ENCODE peak calls at places on chromosomes 2 and 18, in four cellular contexts. One of them, this sample, is unnamed.

GRCh38 chr2:168085801-168086361 is 161.5 kb downstream of the STK39 start:
- DNase-seq in cardiac muscle cell: no peak
- DNase-seq in fibroblast of lung: no peak
- DNase-seq in A549: no peak
- DNase-seq in this sample: no peak

GRCh38 chr2:109256921-109257320 is 127.9 kb downstream of the SH3RF3 start:
- DNase-seq in cardiac muscle cell: no peak
- DNase-seq in fibroblast of lung: peak
- DNase-seq in A549: no peak
- DNase-seq in this sample: peak

GRCh38 chr18:28079883-28080282 is 97.0 kb downstream of the CDH2 start:
- DNase-seq in cardiac muscle cell: no peak
- DNase-seq in fibroblast of lung: no peak
- DNase-seq in A549: no peak
- DNase-seq in this sample: no peak

GRCh38 chr18:25299426-25299825 is 52.5 kb downstream of the ZNF521 start:
- DNase-seq in cardiac muscle cell: no peak
- DNase-seq in fibroblast of lung: peak
- DNase-seq in A549: no peak
- DNase-seq in this sample: peak

GRCh38 chr18:30245756-30246515 is 796.6 kb downstream of the DSC3 start:
- DNase-seq in cardiac muscle cell: no peak
- DNase-seq in fibroblast of lung: no peak
- DNase-seq in A549: no peak
- DNase-seq in this sample: no peak

GRCh38 chr2:186780701-186781316 is 68.2 kb downstream of the ZSWIM2 start:
- DNase-seq in cardiac muscle cell: peak
- DNase-seq in fibroblast of lung: peak
- DNase-seq in A549: peak
- DNase-seq in this sample: peak

GRCh38 chr2:173050684-173051083 is 25.0 kb upstream of the MAP3K20 start:
- DNase-seq in cardiac muscle cell: no peak
- DNase-seq in fibroblast of lung: no peak
- DNase-seq in A549: no peak
- DNase-seq in this sample: no peak

GRCh38 chr18:34121157-34121807 is 103.4 kb downstream of the NOL4 start:
- DNase-seq in cardiac muscle cell: no peak
- DNase-seq in fibroblast of lung: peak
- DNase-seq in A549: no peak
- DNase-seq in this sample: peak

GRCh38 chr2:239561448-239562001 is 160.7 kb upstream of the HDAC4 start:
- DNase-seq in cardiac muscle cell: no peak
- DNase-seq in fibroblast of lung: peak
- DNase-seq in A549: no peak
- DNase-seq in this sample: no peak

DNA sequence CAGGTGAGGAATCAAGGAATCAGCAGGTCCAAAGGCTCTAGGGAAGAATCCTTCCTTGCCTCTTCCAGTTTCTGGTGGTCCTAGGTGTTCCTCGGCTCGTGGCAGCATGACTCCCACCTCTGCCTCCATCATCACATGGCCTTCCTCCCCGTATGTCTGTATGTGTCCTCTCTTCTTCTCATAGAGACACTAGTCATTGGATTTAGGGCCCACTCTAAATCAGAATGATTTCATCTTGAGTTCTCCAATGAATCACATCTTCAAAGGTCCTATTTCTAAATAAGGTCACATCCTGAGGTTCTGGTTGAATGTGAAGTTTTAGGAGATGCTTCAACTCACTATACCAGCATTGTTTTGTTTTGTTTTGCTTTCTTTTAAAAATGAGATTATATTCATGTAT is 11.1 kb upstream of the AGFG1 start:
- DNase-seq in cardiac muscle cell: no peak
- DNase-seq in fibroblast of lung: no peak
- DNase-seq in A549: no peak
- DNase-seq in this sample: peak
- TF ChIP-seq CTCF in cardiac muscle cell: no peak
- TF ChIP-seq CTCF in fibroblast of lung: no peak
- TF ChIP-seq CTCF in A549: no peak
- TF ChIP-seq CTCF in this sample: no peak

GRCh38 chr2:121902171-121902591 is 146.7 kb downstream of the TSN start:
- DNase-seq in cardiac muscle cell: no peak
- DNase-seq in fibroblast of lung: no peak
- DNase-seq in A549: no peak
- DNase-seq in this sample: peak

GRCh38 chr2:121898483-121898882 is 143.0 kb downstream of the TSN start:
- DNase-seq in cardiac muscle cell: no peak
- DNase-seq in fibroblast of lung: no peak
- DNase-seq in A549: no peak
- DNase-seq in this sample: peak

GRCh38 chr2:121900391-121900790 is 144.9 kb downstream of the TSN start:
- DNase-seq in cardiac muscle cell: no peak
- DNase-seq in fibroblast of lung: no peak
- DNase-seq in A549: no peak
- DNase-seq in this sample: no peak

GRCh38 chr2:121895723-121896571 is 140.5 kb downstream of the TSN start:
- DNase-seq in cardiac muscle cell: no peak
- DNase-seq in fibroblast of lung: no peak
- DNase-seq in A549: no peak
- DNase-seq in this sample: no peak

DNA sequence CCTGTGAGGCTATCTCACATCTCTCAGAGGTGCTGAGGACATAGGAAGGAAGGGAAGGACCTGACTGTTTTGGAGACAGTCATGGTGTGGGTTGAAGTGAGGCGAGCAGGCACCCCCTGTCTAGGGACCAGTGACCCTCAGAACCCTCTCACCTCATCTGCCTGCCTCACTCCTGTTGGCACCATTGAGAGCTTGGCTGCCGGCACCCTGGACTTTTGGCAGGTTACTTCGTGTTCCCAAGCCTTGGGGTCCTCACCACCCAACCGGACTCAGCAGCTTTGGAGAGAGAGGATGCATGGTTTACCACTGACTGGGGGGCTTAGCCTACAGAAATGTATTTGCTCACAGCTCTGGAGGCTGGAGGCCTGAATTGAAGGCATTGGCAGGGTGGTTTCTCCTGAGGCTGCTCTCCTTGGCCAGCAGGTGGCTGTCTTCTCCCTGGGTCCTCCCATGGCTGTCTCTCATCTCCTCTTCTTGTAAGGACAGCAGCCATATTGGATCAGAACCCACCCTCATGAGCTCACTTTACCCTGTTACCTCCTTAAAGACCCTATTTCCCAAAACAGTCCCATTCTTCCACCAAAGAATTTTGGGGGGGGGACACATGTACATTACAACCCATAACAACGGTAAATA is 142.0 kb downstream of the TSN start:
- DNase-seq in cardiac muscle cell: peak
- DNase-seq in fibroblast of lung: peak
- DNase-seq in A549: peak
- DNase-seq in this sample: peak
- TF ChIP-seq CTCF in cardiac muscle cell: peak
- TF ChIP-seq CTCF in fibroblast of lung: peak
- TF ChIP-seq CTCF in A549: peak
- TF ChIP-seq CTCF in this sample: peak

GRCh38 chr18:55323051-55323994 is 264.7 kb downstream of the TCF4 start:
- DNase-seq in cardiac muscle cell: no peak
- DNase-seq in fibroblast of lung: peak
- DNase-seq in A549: no peak
- DNase-seq in this sample: peak

GRCh38 chr18:55324166-55324565 is 263.8 kb downstream of the TCF4 start:
- DNase-seq in cardiac muscle cell: no peak
- DNase-seq in fibroblast of lung: no peak
- DNase-seq in A549: no peak
- DNase-seq in this sample: no peak

GRCh38 chr18:55320399-55321255 is 267.4 kb downstream of the TCF4 start:
- DNase-seq in cardiac muscle cell: no peak
- DNase-seq in fibroblast of lung: peak
- DNase-seq in A549: no peak
- DNase-seq in this sample: no peak

GRCh38 chr18:55321268-55322175 is 266.5 kb downstream of the TCF4 start:
- DNase-seq in cardiac muscle cell: peak
- DNase-seq in fibroblast of lung: peak
- DNase-seq in A549: peak
- DNase-seq in this sample: peak

DNA sequence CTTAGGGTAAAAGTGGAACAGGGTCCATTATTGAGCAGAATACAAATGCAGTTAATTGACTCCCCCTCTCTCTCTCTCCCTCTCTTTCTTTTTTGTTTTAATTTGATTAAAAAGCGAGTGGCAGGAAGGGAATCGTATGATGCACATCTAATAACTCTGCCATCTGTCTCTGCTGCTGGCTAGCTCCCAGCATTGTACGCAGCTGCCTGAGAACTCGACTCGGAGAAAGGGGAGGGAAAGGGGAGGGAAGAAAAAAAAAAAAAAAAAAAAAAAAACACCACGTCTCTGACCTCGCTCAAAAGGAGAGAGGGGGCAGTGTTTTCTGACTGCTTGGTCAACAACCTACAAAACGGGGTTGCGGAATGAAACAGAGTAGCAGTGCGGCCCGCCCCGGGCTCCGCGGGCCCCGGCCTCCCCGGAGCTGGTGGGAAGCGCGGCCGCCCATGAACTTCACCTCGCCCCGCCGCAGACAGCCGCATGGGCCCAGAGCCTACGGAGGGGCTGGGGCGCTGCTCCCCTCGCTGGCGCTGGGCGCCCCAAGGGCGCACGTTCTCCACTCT is 265.7 kb downstream of the TCF4 start:
- DNase-seq in cardiac muscle cell: peak
- DNase-seq in fibroblast of lung: peak
- DNase-seq in A549: peak
- DNase-seq in this sample: peak
- TF ChIP-seq CTCF in cardiac muscle cell: peak
- TF ChIP-seq CTCF in fibroblast of lung: no peak
- TF ChIP-seq CTCF in A549: no peak
- TF ChIP-seq CTCF in this sample: peak

GRCh38 chr18:46458472-46458871 is 198.5 kb downstream of the LOXHD1 start:
- DNase-seq in cardiac muscle cell: no peak
- DNase-seq in fibroblast of lung: no peak
- DNase-seq in A549: no peak
- DNase-seq in this sample: no peak
- TF ChIP-seq CTCF in cardiac muscle cell: no peak
- TF ChIP-seq CTCF in fibroblast of lung: no peak
- TF ChIP-seq CTCF in A549: no peak
- TF ChIP-seq CTCF in this sample: no peak

DNA sequence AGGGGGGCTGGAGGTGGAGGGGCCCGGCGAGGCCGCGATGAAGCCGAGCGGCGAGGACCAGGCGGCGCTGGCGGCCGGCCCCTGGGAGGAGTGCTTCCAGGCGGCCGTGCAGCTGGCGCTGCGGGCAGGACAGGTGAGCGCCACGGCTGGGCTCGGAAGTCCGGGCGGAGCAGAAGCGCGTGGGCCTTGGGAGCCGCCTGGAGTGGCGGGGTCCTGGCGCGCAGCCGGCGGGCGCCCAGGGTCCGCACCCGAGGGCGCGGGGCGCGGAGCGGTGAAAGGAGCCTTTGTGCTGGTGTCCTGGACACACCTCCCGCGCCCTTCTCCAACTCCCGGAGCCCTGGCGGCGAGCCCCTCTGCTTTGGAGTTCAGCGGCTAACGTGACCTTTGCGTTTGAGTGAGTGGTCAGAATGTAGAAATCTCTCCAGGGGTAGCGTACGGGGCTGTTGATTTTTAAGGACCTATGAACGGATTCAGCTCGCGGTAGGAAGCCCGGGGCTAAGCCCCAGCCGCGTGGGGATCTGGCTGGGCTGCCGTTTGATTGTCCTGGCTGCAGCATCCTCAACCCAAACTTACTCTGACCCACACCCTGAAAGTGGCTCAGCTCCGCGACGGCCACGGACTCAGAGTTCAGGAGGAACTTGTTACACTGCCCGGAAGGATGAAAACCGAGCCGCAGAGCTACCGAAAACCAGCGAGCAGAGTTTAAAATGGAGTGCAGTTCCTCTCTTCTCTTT is 493 bp downstream of the IMPA2 start:
- DNase-seq in cardiac muscle cell: peak
- DNase-seq in fibroblast of lung: peak
- DNase-seq in A549: no peak
- DNase-seq in this sample: peak
- TF ChIP-seq CTCF in cardiac muscle cell: no peak
- TF ChIP-seq CTCF in fibroblast of lung: no peak
- TF ChIP-seq CTCF in A549: no peak
- TF ChIP-seq CTCF in this sample: no peak

DNA sequence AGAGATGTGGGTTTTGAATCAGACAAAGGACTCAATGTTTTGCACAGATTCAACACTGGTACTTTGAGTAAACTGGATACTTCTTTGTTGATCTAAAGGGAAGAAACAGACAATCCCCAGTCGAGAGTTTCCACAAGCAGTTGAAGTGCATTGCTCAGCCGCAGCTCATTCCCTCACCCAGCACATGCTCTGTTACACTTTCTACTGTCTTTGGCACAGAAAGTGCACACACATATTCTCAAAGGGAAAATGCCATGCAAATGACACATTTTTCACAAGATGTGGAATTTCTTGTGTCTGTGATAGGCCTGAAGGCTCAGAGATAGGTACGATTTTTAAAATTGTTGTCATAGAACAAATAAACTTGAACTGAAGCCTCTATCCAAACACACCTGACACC is 258.9 kb upstream of the TRIB2 start:
- DNase-seq in cardiac muscle cell: no peak
- DNase-seq in fibroblast of lung: peak
- DNase-seq in A549: no peak
- DNase-seq in this sample: no peak
- TF ChIP-seq CTCF in cardiac muscle cell: no peak
- TF ChIP-seq CTCF in fibroblast of lung: no peak
- TF ChIP-seq CTCF in A549: no peak
- TF ChIP-seq CTCF in this sample: no peak

GRCh38 chr2:189569295-189569925 is 11.2 kb downstream of the SLC40A1 start:
- DNase-seq in cardiac muscle cell: no peak
- DNase-seq in fibroblast of lung: no peak
- DNase-seq in A549: no peak
- DNase-seq in this sample: peak
- TF ChIP-seq CTCF in cardiac muscle cell: no peak
- TF ChIP-seq CTCF in fibroblast of lung: peak
- TF ChIP-seq CTCF in A549: no peak
- TF ChIP-seq CTCF in this sample: no peak

DNA sequence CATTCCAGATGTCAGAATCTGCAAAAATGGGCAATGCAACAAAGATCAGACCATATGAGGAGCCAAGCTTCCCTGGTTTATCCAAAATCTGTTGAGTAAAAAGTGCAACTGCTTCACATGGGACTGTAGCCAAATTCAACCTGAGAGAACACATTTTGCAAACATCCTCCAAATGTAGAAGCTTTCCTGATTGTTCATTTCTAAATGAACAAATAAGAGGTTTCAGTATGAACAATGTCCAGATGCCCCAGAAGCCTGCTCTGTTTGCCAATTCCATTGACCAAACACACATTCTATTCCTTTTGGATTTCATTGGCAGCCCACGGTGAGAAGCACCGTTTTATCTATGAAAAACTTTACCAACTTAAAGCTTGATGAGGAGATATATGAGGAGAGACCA is 117.9 kb upstream of the OSR1 start:
- DNase-seq in cardiac muscle cell: no peak
- DNase-seq in fibroblast of lung: no peak
- DNase-seq in A549: no peak
- DNase-seq in this sample: no peak
- TF ChIP-seq CTCF in cardiac muscle cell: no peak
- TF ChIP-seq CTCF in fibroblast of lung: no peak
- TF ChIP-seq CTCF in A549: no peak
- TF ChIP-seq CTCF in this sample: no peak